ENCODE peak calls at places on chromosomes 11 and 22, in five cellular contexts. O is activated naive CD4-positive, alpha-beta T cell treated with anti-CD3 and anti-CD28 coated beads, Interleukin-2, amount 50 U/mL, for 16 hours; M is putamen; A is NCI-H2081 treated with DMSO at 0.1 percent for 48 hours; Q is NAMALWA. P is an unnamed sample.

GRCh38 chr11:73189723-73190556 is 28.1 kb upstream of the P2RY2 start:
- DNase-seq in O (no peak), Q (no peak), M (no peak), A (no peak), P (no peak)

GRCh38 chr11:77322506-77322905 is 21.0 kb upstream of the GDPD4 start:
- DNase-seq in Q (no peak), A (no peak), M (peak), O (no peak), P (no peak)

GRCh38 chr11:102111011-102111786 is 952 bp downstream of the YAP1 start:
- DNase-seq in M (peak), O (no peak), Q (no peak), A (no peak), P (no peak)

GRCh38 chr11:66011239-66011784 is 496 bp upstream of the CST6 start:
- DNase-seq in M (no peak), O (no peak), A (no peak), Q (no peak), P (no peak)

GRCh38 chr22:49515486-49515885 is 312.2 kb downstream of the BRD1 start:
- DNase-seq in O (no peak), A (no peak), M (no peak), Q (peak), P (peak)

GRCh38 chr11:27255447-27255828 is 107.6 kb downstream of the CCDC34 start:
- DNase-seq in A (no peak), M (no peak), O (no peak), Q (no peak), P (no peak)

GRCh38 chr11:110059706-110060430 is 33.3 kb upstream of the ZC3H12C start:
- DNase-seq in O (no peak), A (no peak), M (no peak), Q (no peak), P (no peak)

GRCh38 chr11:22216940-22217339 is 24.1 kb downstream of the ANO5 start:
- DNase-seq in O (no peak), A (no peak), M (no peak), Q (no peak), P (no peak)

GRCh38 chr11:64627371-64627770 is 36.4 kb downstream of the SLC22A12 start:
- DNase-seq in M (no peak), Q (no peak), O (no peak), A (no peak), P (no peak)

GRCh38 chr22:17734197-17734596 is 40.1 kb downstream of the BID start:
- DNase-seq in Q (no peak), O (no peak), M (no peak), A (no peak), P (peak)

P was measured in MV-4-11.